ENCODE peak calls at places on chromosomes 6 and 20, in ten cellular contexts. D is CD8-positive, alpha-beta T cell; K is right atrium auricular region; X is OCI-LY7; A is fibroblast of lung; H is K562; Y is aorta; T is pancreas; P is upper lobe of left lung; S is stomach. B is an unnamed sample.
A peak's percentile ranks its signal among the peaks of the same experiment; 100 is the strongest.

GRCh38 chr20:1467355-1468116 is 887 bp upstream of the NSFL1C start:
- DNase-seq in D (no peak), K (peak; percentile 68), X (no peak), A (no peak), H (peak; percentile 86), Y (peak; percentile 76), T (peak; percentile 56), P (peak; percentile 48), S (peak; percentile 69), B (no peak)

GRCh38 chr6:15474196-15474595 is 188.6 kb downstream of the DTNBP1 start:
- DNase-seq in D (no peak), K (no peak), X (no peak), A (peak; percentile 62), H (no peak), Y (no peak), T (no peak), P (no peak), S (no peak), B (no peak)

GRCh38 chr6:21898107-21898796 is 304.7 kb downstream of the SOX4 start:
- DNase-seq in D (no peak), K (no peak), X (no peak), A (peak; percentile 85), H (no peak), Y (no peak), T (no peak), P (no peak), S (no peak), B (no peak)

GRCh38 chr6:68141190-68141589 is 493.9 kb upstream of the ADGRB3 start:
- DNase-seq in D (no peak), K (no peak), X (no peak), A (no peak), H (no peak), Y (no peak), T (no peak), P (no peak), S (no peak), B (no peak)

GRCh38 chr6:112332274-112332673 is 14.9 kb upstream of the RFPL4B start:
- DNase-seq in D (no peak), K (no peak), X (no peak), A (peak; percentile 65), H (no peak), Y (no peak), T (no peak), P (no peak), S (no peak), B (no peak)

GRCh38 chr20:45066372-45066771 is 34.6 kb downstream of the KCNS1 start:
- DNase-seq in D (no peak), K (no peak), X (no peak), A (peak; percentile 71), H (no peak), Y (no peak), T (no peak), P (no peak), S (no peak), B (no peak)

GRCh38 chr20:43947316-43947710 is 32.7 kb downstream of the TOX2 start:
- DNase-seq in D (no peak), K (no peak), X (no peak), A (no peak), H (no peak), Y (no peak), T (no peak), P (no peak), S (no peak), B (no peak)

GRCh38 chr6:35011096-35012041 is 122.3 kb downstream of the ANKS1A start:
- DNase-seq in D (no peak), K (no peak), X (no peak), A (no peak), H (no peak), Y (no peak), T (no peak), P (no peak), S (no peak), B (no peak)

GRCh38 chr6:147821266-147821665 is 312.8 kb downstream of the SAMD5 start:
- DNase-seq in D (no peak), K (no peak), X (no peak), A (peak; percentile 6), H (no peak), Y (no peak), T (no peak), P (no peak), S (no peak), B (no peak)
- H3K4me3 ChIP-seq in D (no peak overlapping the region), K (no peak overlapping the region), X (no peak overlapping the region), A (peak overlapping the region; percentile 3), H (no peak overlapping the region), Y (no peak overlapping the region), T (no peak overlapping the region), P (no peak overlapping the region), S (no peak overlapping the region), B (no peak overlapping the region)

GRCh38 chr20:58112017-58112781 is 116.3 kb downstream of the ANKRD60 start:
- DNase-seq in D (no peak), K (peak; percentile 30), X (peak; percentile 4), A (peak; percentile 86), H (no peak), Y (no peak), T (no peak), P (no peak), S (no peak), B (no peak)
- H3K27ac ChIP-seq in D (no peak overlapping the region), K (peak overlapping the region; percentile 8), X (no peak overlapping the region), A (peak overlapping the region; percentile 64), H (no peak overlapping the region), Y (no peak overlapping the region), T (no peak overlapping the region), P (no peak overlapping the region), S (no peak overlapping the region), B (peak overlapping the region; percentile 20)

GRCh38 chr6:26022166-26022510 is 59.5 kb downstream of the TRIM38 start:
- DNase-seq in D (no peak), K (peak; percentile 89), X (peak; percentile 88), A (peak; percentile 84), H (peak; percentile 84), Y (peak; percentile 73), T (no peak), P (peak; percentile 75), S (peak; percentile 60), B (no peak)
- H3K4me3 ChIP-seq in D (peak overlapping the region; percentile 85), K (peak overlapping the region; percentile 68), X (peak overlapping the region; percentile 75), A (peak overlapping the region; percentile 81), H (peak overlapping the region; percentile 49), Y (no peak overlapping the region), T (peak overlapping the region; percentile 53), P (peak overlapping the region; percentile 67), S (peak overlapping the region; percentile 41), B (peak overlapping the region; percentile 74)

DNA sequence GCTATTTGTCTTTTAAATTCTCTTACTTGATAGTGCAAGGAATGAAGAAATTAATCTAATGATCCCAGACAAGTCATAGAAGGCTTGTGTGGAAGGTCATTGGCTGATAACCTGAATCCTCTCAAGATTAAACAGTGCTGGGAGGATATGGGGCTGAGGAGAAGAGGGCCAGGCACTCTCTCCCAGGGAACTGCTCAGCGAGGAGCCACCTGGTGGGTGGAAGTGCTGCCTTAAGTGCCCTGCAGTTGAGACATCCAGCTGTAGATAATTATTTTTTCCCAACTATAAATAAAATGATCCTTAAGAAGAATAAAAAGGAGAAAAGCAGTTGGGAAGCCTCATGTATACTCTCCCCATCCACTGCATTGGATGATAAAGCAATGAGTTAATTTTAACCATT is 47.9 kb downstream of the BTBD3 start:
- DNase-seq in D (no peak), K (no peak), X (no peak), A (no peak), H (no peak), Y (no peak), T (no peak), P (no peak), S (no peak), B (no peak)
- H3K27ac ChIP-seq in D (no peak overlapping the region), K (no peak overlapping the region), X (no peak overlapping the region), A (no peak overlapping the region), H (no peak overlapping the region), Y (no peak overlapping the region), T (no peak overlapping the region), P (no peak overlapping the region), S (no peak overlapping the region), B (no peak overlapping the region)

DNA sequence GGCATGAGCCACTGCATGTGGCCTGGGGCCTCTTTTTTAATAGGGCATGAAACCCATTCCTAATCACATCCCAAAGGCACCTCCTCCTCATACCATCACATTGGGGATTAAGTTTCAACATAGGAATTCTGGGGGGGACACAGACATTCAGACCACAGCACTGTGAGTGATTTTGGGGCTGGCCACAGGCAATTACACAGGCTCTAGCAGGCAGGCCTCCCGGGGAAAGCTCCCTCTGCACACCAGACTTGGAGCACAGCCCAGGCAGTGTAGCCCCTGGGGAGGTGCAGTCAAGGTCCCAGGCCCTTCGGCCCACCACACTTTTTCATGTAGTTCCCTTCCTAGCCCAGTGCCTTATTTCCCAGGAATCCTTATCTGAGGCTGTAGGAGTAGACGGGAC is 5.5 kb downstream of the SFT2D1 start:
- DNase-seq in D (no peak), K (no peak), X (no peak), A (no peak), H (no peak), Y (no peak), T (no peak), P (no peak), S (no peak), B (no peak)
- H3K4me3 ChIP-seq in D (no peak overlapping the region), K (no peak overlapping the region), X (no peak overlapping the region), A (no peak overlapping the region), H (no peak overlapping the region), Y (no peak overlapping the region), T (no peak overlapping the region), P (no peak overlapping the region), S (no peak overlapping the region), B (no peak overlapping the region)

GRCh38 chr20:36400901-36401300 is 94.8 kb downstream of the DLGAP4 start:
- DNase-seq in D (no peak), K (no peak), X (no peak), A (no peak), H (no peak), Y (no peak), T (no peak), P (no peak), S (no peak), B (no peak)
- H3K27ac ChIP-seq in D (no peak overlapping the region), K (no peak overlapping the region), X (no peak overlapping the region), A (no peak overlapping the region), H (no peak overlapping the region), Y (no peak overlapping the region), T (no peak overlapping the region), P (no peak overlapping the region), S (no peak overlapping the region), B (no peak overlapping the region)

GRCh38 chr6:90135672-90136071 is 161.0 kb downstream of the BACH2 start:
- DNase-seq in D (no peak), K (no peak), X (no peak), A (peak; percentile 96), H (no peak), Y (no peak), T (no peak), P (no peak), S (no peak), B (no peak)
- H3K4me3 ChIP-seq in D (no peak overlapping the region), K (no peak overlapping the region), X (no peak overlapping the region), A (no peak overlapping the region), H (no peak overlapping the region), Y (no peak overlapping the region), T (no peak overlapping the region), P (no peak overlapping the region), S (no peak overlapping the region), B (no peak overlapping the region)

GRCh38 chr6:3619800-3620199 is 131.7 kb downstream of the PXDC1 start:
- DNase-seq in D (no peak), K (no peak), X (no peak), A (no peak), H (no peak), Y (no peak), T (no peak), P (no peak), S (no peak), B (no peak)
- H3K27ac ChIP-seq in D (no peak overlapping the region), K (no peak overlapping the region), X (no peak overlapping the region), A (no peak overlapping the region), H (no peak overlapping the region), Y (no peak overlapping the region), T (no peak overlapping the region), P (no peak overlapping the region), S (no peak overlapping the region), B (no peak overlapping the region)

B was measured in left ventricle myocardium inferior.